ENCODE peak calls at places on chromosomes 5 and 9, in four cellular contexts. One of them, this sample, is unnamed.

GRCh38 chr9:18748106-18748719 is 274.3 kb downstream of the ADAMTSL1 start:
- DNase-seq in HFFc6: no peak
- DNase-seq in mesothelial cell of epicardium: no peak
- DNase-seq in HCT116: no peak
- DNase-seq in this sample: no peak

GRCh38 chr9:124812401-124813016 is 35.6 kb downstream of the OLFML2A start:
- DNase-seq in HFFc6: peak
- DNase-seq in mesothelial cell of epicardium: no peak
- DNase-seq in HCT116: peak
- DNase-seq in this sample: peak

GRCh38 chr5:132076202-132076830 is 2.7 kb downstream of the CSF2 start:
- DNase-seq in HFFc6: no peak
- DNase-seq in mesothelial cell of epicardium: no peak
- DNase-seq in HCT116: no peak
- DNase-seq in this sample: no peak

GRCh38 chr5:168908207-168908606 is 329.0 kb upstream of the PANK3 start:
- DNase-seq in HFFc6: peak
- DNase-seq in mesothelial cell of epicardium: no peak
- DNase-seq in HCT116: no peak
- DNase-seq in this sample: peak

GRCh38 chr5:95925939-95926338 is 35.7 kb downstream of the ELL2 start:
- DNase-seq in HFFc6: no peak
- DNase-seq in mesothelial cell of epicardium: no peak
- DNase-seq in HCT116: no peak
- DNase-seq in this sample: no peak

GRCh38 chr5:172901012-172901780 is 58.0 kb upstream of the RPL26L1 start:
- DNase-seq in HFFc6: peak
- DNase-seq in mesothelial cell of epicardium: no peak
- DNase-seq in HCT116: no peak
- DNase-seq in this sample: peak

GRCh38 chr9:93575706-93576295 is 583 bp upstream of the PHF2 start:
- DNase-seq in HFFc6: peak
- DNase-seq in mesothelial cell of epicardium: no peak
- DNase-seq in HCT116: no peak
- DNase-seq in this sample: peak

GRCh38 chr5:142432369-142432863 is 107.6 kb upstream of the SPRY4 start:
- DNase-seq in HFFc6: no peak
- DNase-seq in mesothelial cell of epicardium: no peak
- DNase-seq in HCT116: no peak
- DNase-seq in this sample: no peak

GRCh38 chr5:58378613-58379385 is 81.1 kb downstream of the PLK2 start:
- DNase-seq in HFFc6: no peak
- DNase-seq in mesothelial cell of epicardium: no peak
- DNase-seq in HCT116: no peak
- DNase-seq in this sample: no peak

GRCh38 chr5:173662896-173663809 is 46.7 kb upstream of the BOD1 start:
- DNase-seq in HFFc6: no peak
- DNase-seq in mesothelial cell of epicardium: no peak
- DNase-seq in HCT116: no peak
- DNase-seq in this sample: no peak

GRCh38 chr9:27382308-27382707 is 85.4 kb upstream of the EQTN start:
- DNase-seq in HFFc6: no peak
- DNase-seq in mesothelial cell of epicardium: no peak
- DNase-seq in HCT116: no peak
- DNase-seq in this sample: no peak

GRCh38 chr5:60677831-60678664 is 21.9 kb downstream of the DEPDC1B start:
- DNase-seq in HFFc6: peak
- DNase-seq in mesothelial cell of epicardium: no peak
- DNase-seq in HCT116: no peak
- DNase-seq in this sample: peak

GRCh38 chr9:22041792-22042191 is 32.7 kb upstream of the CDKN2B start:
- DNase-seq in HFFc6: peak
- DNase-seq in mesothelial cell of epicardium: no peak
- DNase-seq in HCT116: peak
- DNase-seq in this sample: no peak

GRCh38 chr5:149667084-149667826 is 62.9 kb upstream of the PPARGC1B start:
- DNase-seq in HFFc6: peak
- DNase-seq in mesothelial cell of epicardium: no peak
- DNase-seq in HCT116: peak
- DNase-seq in this sample: peak

GRCh38 chr5:116885825-116886224 is 311.2 kb upstream of the SEMA6A start:
- DNase-seq in HFFc6: no peak
- DNase-seq in mesothelial cell of epicardium: no peak
- DNase-seq in HCT116: no peak
- DNase-seq in this sample: no peak

GRCh38 chr5:139062910-139063663 is 135.1 kb downstream of the SIL1 start:
- DNase-seq in HFFc6: no peak
- DNase-seq in mesothelial cell of epicardium: no peak
- DNase-seq in HCT116: no peak
- DNase-seq in this sample: no peak

GRCh38 chr5:160774006-160774405 is 78.0 kb downstream of the ATP10B start:
- DNase-seq in HFFc6: no peak
- DNase-seq in mesothelial cell of epicardium: no peak
- DNase-seq in HCT116: no peak
- DNase-seq in this sample: no peak

GRCh38 chr9:9557804-9558334 is 1054.9 kb downstream of the PTPRD start:
- DNase-seq in HFFc6: no peak
- DNase-seq in mesothelial cell of epicardium: no peak
- DNase-seq in HCT116: no peak
- DNase-seq in this sample: peak

GRCh38 chr9:127361561-127361960 is 35.4 kb upstream of the SLC2A8 start:
- DNase-seq in HFFc6: no peak
- DNase-seq in mesothelial cell of epicardium: no peak
- DNase-seq in HCT116: no peak
- DNase-seq in this sample: no peak

GRCh38 chr5:168530751-168531150 is 1.6 kb downstream of the FBLL1 start:
- DNase-seq in HFFc6: peak
- DNase-seq in mesothelial cell of epicardium: no peak
- DNase-seq in HCT116: no peak
- DNase-seq in this sample: no peak

GRCh38 chr9:34331191-34331590 is 1.8 kb downstream of the NUDT2 start:
- DNase-seq in HFFc6: no peak
- DNase-seq in mesothelial cell of epicardium: no peak
- DNase-seq in HCT116: no peak
- DNase-seq in this sample: no peak

GRCh38 chr9:95182854-95183563 is 134.5 kb downstream of the FANCC start:
- DNase-seq in HFFc6: no peak
- DNase-seq in mesothelial cell of epicardium: no peak
- DNase-seq in HCT116: no peak
- DNase-seq in this sample: peak

GRCh38 chr9:72443855-72444254 is 77.6 kb upstream of the TMC1 start:
- DNase-seq in HFFc6: no peak
- DNase-seq in mesothelial cell of epicardium: no peak
- DNase-seq in HCT116: no peak
- DNase-seq in this sample: no peak

GRCh38 chr5:150142800-150143724 is 12.6 kb downstream of the PDGFRB start:
- DNase-seq in HFFc6: peak
- DNase-seq in mesothelial cell of epicardium: no peak
- DNase-seq in HCT116: peak
- DNase-seq in this sample: peak

GRCh38 chr5:95872333-95873268 is 50.1 kb upstream of the GLRX start:
- DNase-seq in HFFc6: peak
- DNase-seq in mesothelial cell of epicardium: no peak
- DNase-seq in HCT116: no peak
- DNase-seq in this sample: no peak

GRCh38 chr5:181198905-181199519 is 6.0 kb downstream of the TRIM7 start:
- DNase-seq in HFFc6: no peak
- DNase-seq in mesothelial cell of epicardium: no peak
- DNase-seq in HCT116: no peak
- DNase-seq in this sample: no peak

GRCh38 chr9:112378441-112379176 is 1.3 kb upstream of the HSDL2 start:
- DNase-seq in HFFc6: no peak
- DNase-seq in mesothelial cell of epicardium: no peak
- DNase-seq in HCT116: no peak
- DNase-seq in this sample: no peak

GRCh38 chr5:80234311-80234948 is 21.4 kb downstream of the SERINC5 start:
- DNase-seq in HFFc6: no peak
- DNase-seq in mesothelial cell of epicardium: no peak
- DNase-seq in HCT116: no peak
- DNase-seq in this sample: no peak

GRCh38 chr9:134863941-134864820 is 16.4 kb upstream of the FCN2 start:
- DNase-seq in HFFc6: no peak
- DNase-seq in mesothelial cell of epicardium: no peak
- DNase-seq in HCT116: no peak
- DNase-seq in this sample: peak

GRCh38 chr5:102666164-102666951 is 88.7 kb upstream of the PAM start:
- DNase-seq in HFFc6: peak
- DNase-seq in mesothelial cell of epicardium: no peak
- DNase-seq in HCT116: no peak
- DNase-seq in this sample: no peak

GRCh38 chr5:102664946-102665345 is 90.2 kb upstream of the PAM start:
- DNase-seq in HFFc6: no peak
- DNase-seq in mesothelial cell of epicardium: no peak
- DNase-seq in HCT116: no peak
- DNase-seq in this sample: no peak

GRCh38 chr5:102668220-102668930 is 86.7 kb upstream of the PAM start:
- DNase-seq in HFFc6: no peak
- DNase-seq in mesothelial cell of epicardium: no peak
- DNase-seq in HCT116: no peak
- DNase-seq in this sample: no peak

DNA sequence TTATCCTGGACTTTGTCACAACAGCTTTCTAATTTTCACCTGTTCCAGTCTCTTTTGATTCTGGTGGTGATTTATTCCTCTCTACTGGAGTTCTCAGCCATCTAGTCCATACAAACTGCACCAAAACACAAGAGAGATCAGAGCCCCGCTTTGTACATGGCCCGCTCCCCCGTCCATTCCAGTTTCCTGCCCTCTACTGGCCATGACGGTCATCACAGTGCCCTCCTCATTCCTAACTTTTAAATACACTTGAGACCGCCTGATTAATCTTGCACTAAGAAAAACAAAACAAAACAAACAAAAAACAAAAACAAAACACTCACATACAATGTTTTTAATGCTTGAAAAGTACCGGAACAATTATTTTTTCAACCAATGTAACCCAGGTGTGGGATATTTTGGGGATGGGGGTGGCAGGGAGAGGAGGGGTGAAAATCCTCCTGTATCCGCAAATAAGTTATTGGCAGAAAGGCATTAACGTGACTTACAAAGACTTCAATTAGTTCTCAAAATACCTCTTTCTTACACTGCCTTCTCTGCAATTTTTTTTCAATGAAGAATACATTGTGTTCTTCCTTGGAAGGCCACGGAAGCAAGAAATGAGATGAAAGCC is 84.8 kb upstream of the PAM start:
- DNase-seq in HFFc6: no peak
- DNase-seq in mesothelial cell of epicardium: no peak
- DNase-seq in HCT116: peak
- DNase-seq in this sample: no peak
- TF ChIP-seq CTCF in HFFc6: peak
- TF ChIP-seq CTCF in mesothelial cell of epicardium: peak
- TF ChIP-seq CTCF in HCT116: peak
- TF ChIP-seq CTCF in this sample: peak

GRCh38 chr9:128723866-128724743 is at the start of gene ZDHHC12:
- DNase-seq in HFFc6: peak
- DNase-seq in mesothelial cell of epicardium: peak
- DNase-seq in HCT116: peak
- DNase-seq in this sample: peak

GRCh38 chr9:128727626-128728248 is 3.8 kb upstream of the ZDHHC12 start:
- DNase-seq in HFFc6: no peak
- DNase-seq in mesothelial cell of epicardium: no peak
- DNase-seq in HCT116: no peak
- DNase-seq in this sample: no peak

GRCh38 chr9:128722380-128723351 is 1.3 kb downstream of the ZDHHC12 start:
- DNase-seq in HFFc6: no peak
- DNase-seq in mesothelial cell of epicardium: no peak
- DNase-seq in HCT116: no peak
- DNase-seq in this sample: no peak

GRCh38 chr9:128723352-128723865 is 518 bp downstream of the ZDHHC12 start:
- DNase-seq in HFFc6: no peak
- DNase-seq in mesothelial cell of epicardium: no peak
- DNase-seq in HCT116: no peak
- DNase-seq in this sample: no peak

DNA sequence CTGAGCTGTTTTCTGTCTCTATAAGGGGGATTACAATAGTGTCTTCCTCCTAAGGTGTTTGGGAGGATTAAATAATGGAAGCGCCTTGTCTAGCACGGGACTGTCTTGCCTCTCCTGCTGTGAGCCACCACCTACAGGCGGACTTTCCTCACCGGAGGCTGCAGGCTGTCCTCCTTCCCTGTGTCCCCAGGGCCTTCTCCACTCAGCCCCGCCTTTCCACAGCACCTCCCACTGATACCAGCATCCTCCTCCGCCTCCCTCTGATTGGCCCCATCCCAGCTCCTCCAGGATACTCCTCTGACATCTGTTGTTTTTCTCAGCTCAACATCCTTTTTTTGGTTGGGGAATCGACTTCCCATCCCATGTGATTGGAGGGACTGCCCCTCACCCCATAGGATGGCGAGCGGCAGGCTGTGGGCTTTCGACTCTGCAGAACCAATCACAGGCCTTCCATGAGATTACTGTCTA is 851 bp upstream of the ZDHHC12 start:
- DNase-seq in HFFc6: peak
- DNase-seq in mesothelial cell of epicardium: no peak
- DNase-seq in HCT116: peak
- DNase-seq in this sample: peak
- TF ChIP-seq CTCF in HFFc6: no peak
- TF ChIP-seq CTCF in mesothelial cell of epicardium: no peak
- TF ChIP-seq CTCF in HCT116: no peak
- TF ChIP-seq CTCF in this sample: no peak

GRCh38 chr5:133487093-133487492 is 125.2 kb downstream of the FSTL4 start:
- DNase-seq in HFFc6: no peak
- DNase-seq in mesothelial cell of epicardium: no peak
- DNase-seq in HCT116: no peak
- DNase-seq in this sample: no peak

GRCh38 chr5:133485468-133485867 is 126.9 kb downstream of the FSTL4 start:
- DNase-seq in HFFc6: no peak
- DNase-seq in mesothelial cell of epicardium: no peak
- DNase-seq in HCT116: no peak
- DNase-seq in this sample: no peak

GRCh38 chr5:133489632-133490031 is 122.7 kb downstream of the FSTL4 start:
- DNase-seq in HFFc6: no peak
- DNase-seq in mesothelial cell of epicardium: no peak
- DNase-seq in HCT116: peak
- DNase-seq in this sample: no peak
- TF ChIP-seq CTCF in HFFc6: no peak
- TF ChIP-seq CTCF in mesothelial cell of epicardium: no peak
- TF ChIP-seq CTCF in HCT116: peak
- TF ChIP-seq CTCF in this sample: no peak

DNA sequence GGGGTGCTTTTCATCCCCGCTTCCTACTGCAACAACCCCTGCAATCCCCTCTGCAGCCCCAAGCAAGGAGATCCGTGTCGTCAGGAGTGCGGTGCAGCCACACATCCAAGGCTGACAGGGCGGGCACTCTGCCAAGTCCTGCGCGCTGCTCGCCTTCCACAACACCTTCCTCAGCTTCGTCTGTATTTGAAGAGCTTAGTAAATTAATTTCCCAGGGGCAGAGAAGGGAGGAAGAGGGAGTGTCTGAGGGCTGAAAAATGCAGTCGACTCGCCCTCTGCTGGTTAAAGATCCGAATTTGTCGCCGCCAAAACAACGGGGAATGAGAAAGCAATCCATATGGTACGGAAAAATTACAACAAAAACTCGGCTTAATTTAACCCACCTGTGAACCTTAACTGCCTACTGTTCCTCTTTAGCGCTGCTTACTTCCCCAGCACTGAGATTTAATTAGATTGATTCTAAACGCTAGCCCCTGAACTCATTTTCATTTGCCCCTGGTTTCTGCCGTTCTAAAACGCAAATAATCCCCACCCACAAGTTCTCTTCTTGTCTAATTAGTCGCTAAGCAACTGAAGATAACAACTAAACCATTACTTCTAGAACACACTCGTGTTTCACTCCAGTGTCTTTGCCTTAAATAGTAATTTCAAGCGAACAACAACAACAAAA is 10.9 kb upstream of the PCDHB1 start:
- DNase-seq in HFFc6: no peak
- DNase-seq in mesothelial cell of epicardium: peak
- DNase-seq in HCT116: peak
- DNase-seq in this sample: no peak
- TF ChIP-seq CTCF in HFFc6: peak
- TF ChIP-seq CTCF in mesothelial cell of epicardium: peak
- TF ChIP-seq CTCF in HCT116: peak
- TF ChIP-seq CTCF in this sample: no peak

This sample was measured in astrocyte of the spinal cord.